ENCODE peak calls at places on chromosomes 12 and 14, in four cellular contexts. O is GM23248, L is RCC 7860, M is thoracic aorta. I is an unnamed sample.

GRCh38 chr12:85531345-85531744 is 251.3 kb downstream of the ALX1 start:
- DNase-seq in O (no peak), L (no peak), M (no peak), I (no peak)

GRCh38 chr12:28539691-28540323 is 349.6 kb downstream of the CCDC91 start:
- DNase-seq in M (no peak), O (peak; percentile 4), L (no peak), I (peak; percentile 49)

GRCh38 chr14:89000007-89000942 is 175.8 kb downstream of the TTC8 start:
- DNase-seq in M (peak; percentile 13), L (peak; percentile 88), O (peak; percentile 98), I (peak; percentile 95)

GRCh38 chr14:100900837-100901390 is 2.6 kb downstream of the RTL1 start:
- DNase-seq in O (peak; percentile 29), L (no peak), M (no peak), I (no peak)

GRCh38 chr14:95191445-95192199 is 34.3 kb upstream of the DICER1 start:
- DNase-seq in O (no peak), L (no peak), M (no peak), I (no peak)

GRCh38 chr12:62761658-62762057 is 173.3 kb downstream of the PPM1H start:
- DNase-seq in L (no peak), O (peak; percentile 47), M (no peak), I (no peak)

GRCh38 chr12:100200450-100201181 is at the start of gene ACTR6:
- DNase-seq in L (peak; percentile 84), O (peak; percentile 98), M (peak; percentile 86), I (peak; percentile 97)

GRCh38 chr12:60257063-60257462 is 661.2 kb downstream of the SLC16A7 start:
- DNase-seq in L (peak; percentile 65), O (peak; percentile 75), M (no peak), I (peak; percentile 87)

GRCh38 chr12:84637926-84638325 is 274.7 kb downstream of the SLC6A15 start:
- DNase-seq in L (no peak), O (peak; percentile 53), M (no peak), I (no peak)

GRCh38 chr14:32435411-32435810 is 106.3 kb downstream of the AKAP6 start:
- DNase-seq in O (no peak), M (no peak), L (no peak), I (no peak)

GRCh38 chr14:100408350-100409015 is 85.3 kb downstream of the SLC25A47 start:
- DNase-seq in L (no peak), O (peak; percentile 23), M (no peak), I (peak; percentile 96)

GRCh38 chr12:54002915-54003339 is 3.0 kb downstream of the HOXC9 start:
- DNase-seq in L (no peak), M (no peak), O (no peak), I (no peak)

GRCh38 chr12:94427520-94428381 is 31.9 kb downstream of the CEP83 start:
- DNase-seq in O (peak; percentile 63), L (no peak), M (no peak), I (peak; percentile 11)

GRCh38 chr12:118033902-118034301 is 17.4 kb downstream of the RFC5 start:
- DNase-seq in O (peak; percentile 71), M (no peak), L (no peak), I (peak; percentile 23)

GRCh38 chr12:130641571-130642184 is 74.4 kb downstream of the RIMBP2 start:
- DNase-seq in L (no peak), O (no peak), M (no peak), I (no peak)

GRCh38 chr14:61064866-61065265 is 83.8 kb downstream of the SLC38A6 start:
- DNase-seq in O (no peak), L (no peak), M (no peak), I (no peak)

GRCh38 chr14:59140441-59140840 is 48.0 kb upstream of the DAAM1 start:
- DNase-seq in L (no peak), M (no peak), O (no peak), I (no peak)

GRCh38 chr14:102215522-102216250 is 76.0 kb downstream of the WDR20 start:
- DNase-seq in O (peak; percentile 15), M (no peak), L (peak; percentile 11), I (no peak)

GRCh38 chr14:36513451-36514277 is 6.4 kb downstream of the NKX2-1 start:
- DNase-seq in M (no peak), L (no peak), O (no peak), I (no peak)

GRCh38 chr12:71438670-71439361 is 782 bp upstream of the LGR5 start:
- DNase-seq in M (no peak), L (no peak), O (peak; percentile 16), I (peak; percentile 32)

GRCh38 chr12:39348523-39348922 is 94.4 kb downstream of the KIF21A start:
- DNase-seq in L (no peak), O (no peak), M (no peak), I (no peak)

GRCh38 chr12:29207120-29207519 is 58.0 kb downstream of the FAR2 start:
- DNase-seq in O (no peak), L (no peak), M (no peak), I (no peak)

GRCh38 chr12:5965950-5966383 is 20.9 kb upstream of the ANO2 start:
- DNase-seq in M (no peak), L (no peak), O (peak; percentile 82), I (peak; percentile 66)

GRCh38 chr14:55125403-55125802 is 3.6 kb upstream of the LGALS3 start:
- DNase-seq in L (no peak), M (no peak), O (no peak), I (peak; percentile 19)

GRCh38 chr12:98838282-98838681 is 193.2 kb downstream of the APAF1 start:
- DNase-seq in O (peak; percentile 22), M (no peak), L (no peak), I (peak; percentile 39)

GRCh38 chr12:60106207-60106606 is 510.4 kb downstream of the SLC16A7 start:
- DNase-seq in M (no peak), O (peak; percentile 45), L (no peak), I (peak; percentile 49)

GRCh38 chr14:88904206-88904647 is 79.8 kb downstream of the TTC8 start:
- DNase-seq in M (no peak), O (no peak), L (no peak), I (no peak)

GRCh38 chr12:45849289-45849688 is 119.8 kb downstream of the ARID2 start:
- DNase-seq in M (no peak), O (no peak), L (no peak), I (peak; percentile 26)

GRCh38 chr12:71562681-71563595 is 100.7 kb downstream of the ZFC3H1 start:
- DNase-seq in O (no peak), L (no peak), M (no peak), I (no peak)

GRCh38 chr12:1500095-1500801 is 94.1 kb downstream of the FBXL14 start:
- DNase-seq in M (no peak), L (no peak), O (peak; percentile 87), I (peak; percentile 68)

GRCh38 chr12:52247622-52248540 is 14.8 kb downstream of the KRT7 start:
- DNase-seq in O (no peak), M (no peak), L (no peak), I (no peak)

GRCh38 chr12:10505620-10506019 is at the start of gene EIF2S3B:
- DNase-seq in O (no peak), M (no peak), L (no peak), I (no peak)

GRCh38 chr14:105083926-105084685 is 18.9 kb upstream of the GPR132 start:
- DNase-seq in M (no peak), L (no peak), O (no peak), I (no peak)

GRCh38 chr12:64160718-64161060 is 61.4 kb downstream of the KICS2 start:
- DNase-seq in L (no peak), M (no peak), O (peak; percentile 84), I (peak; percentile 77)

GRCh38 chr14:81400202-81400678 is at the start of gene STON2:
- DNase-seq in M (no peak), L (peak; percentile 83), O (peak; percentile 68), I (peak; percentile 64)

GRCh38 chr12:65039306-65039705 is 81.8 kb downstream of the WIF1 start:
- DNase-seq in O (no peak), M (no peak), L (no peak), I (no peak)

GRCh38 chr14:34203271-34203722 is 252.4 kb upstream of the EGLN3 start:
- DNase-seq in M (no peak), L (no peak), O (peak; percentile 81), I (no peak)

GRCh38 chr12:100576311-100577036 is 3.0 kb downstream of the GAS2L3 start:
- DNase-seq in M (no peak), O (peak; percentile 92), L (peak; percentile 75), I (peak; percentile 96)

GRCh38 chr12:23899434-23899833 is 50.0 kb downstream of the SOX5 start:
- DNase-seq in L (no peak), M (no peak), O (no peak), I (no peak)

I was measured in ELR.